ENCODE peak calls at places on chromosomes 5 and 9, in five cellular contexts. E is foreskin fibroblast, R is colonic mucosa, K is prostate gland, Q is uterus. B is an unnamed sample.

GRCh38 chr5:17180957-17181723 is 36.3 kb upstream of the BASP1 start:
- DNase-seq in E (peak), R (no peak), K (no peak), Q (no peak), B (no peak)

GRCh38 chr5:126098330-126099017 is 324.7 kb upstream of the GRAMD2B start:
- DNase-seq in E (peak), R (no peak), K (no peak), Q (no peak), B (no peak)

GRCh38 chr9:114055061-114055460 is 23.0 kb downstream of the AMBP start:
- DNase-seq in E (no peak), R (peak), K (no peak), Q (no peak), B (peak)

GRCh38 chr9:121122450-121123032 is 47.8 kb downstream of the CNTRL start:
- DNase-seq in E (no peak), R (no peak), K (no peak), Q (no peak), B (no peak)

GRCh38 chr9:136857166-136857565 is 5.0 kb downstream of the MAMDC4 start:
- DNase-seq in E (no peak), R (peak), K (no peak), Q (peak), B (no peak)

GRCh38 chr5:151476054-151476453 is 28.7 kb downstream of the SLC36A1 start:
- DNase-seq in E (no peak), R (no peak), K (no peak), Q (no peak), B (no peak)

GRCh38 chr5:88846434-88846833 is 36.5 kb downstream of the MEF2C start:
- DNase-seq in E (no peak), R (no peak), K (no peak), Q (no peak), B (no peak)

GRCh38 chr9:122099271-122099869 is 6.3 kb upstream of the TTLL11 start:
- DNase-seq in E (peak), R (peak), K (peak), Q (peak), B (peak)

GRCh38 chr5:141910271-141910673 is 13.4 kb upstream of the DELE1 start:
- DNase-seq in E (no peak), R (no peak), K (no peak), Q (no peak), B (peak)

GRCh38 chr9:124779368-124780059 is 2.6 kb downstream of the OLFML2A start:
- DNase-seq in E (peak), R (no peak), K (no peak), Q (peak), B (peak)

GRCh38 chr9:17116400-17116837 is 18.4 kb upstream of the CNTLN start:
- DNase-seq in E (peak), R (no peak), K (no peak), Q (no peak), B (no peak)

DNA sequence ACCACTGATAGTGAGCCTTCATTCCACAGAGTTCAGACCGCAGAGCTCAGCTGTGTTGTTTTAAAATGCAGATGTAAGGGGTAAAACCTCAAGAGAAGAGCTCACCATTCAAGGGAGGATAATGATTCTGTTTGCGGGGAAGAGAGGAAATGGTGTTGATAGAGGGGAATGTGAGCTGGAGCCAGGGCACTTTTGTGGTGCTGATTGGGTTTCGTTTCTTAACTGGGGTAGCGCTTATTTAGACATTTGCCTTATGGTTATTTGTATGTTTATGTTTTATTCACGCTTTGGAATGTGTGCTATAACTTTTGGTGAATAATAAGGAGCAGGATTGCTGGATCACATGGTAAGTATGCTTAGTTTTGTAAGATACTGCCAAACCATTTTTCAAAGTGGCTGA is 42.5 kb downstream of the STXBP1 start:
- DNase-seq in E (no peak), R (no peak), K (no peak), Q (no peak), B (no peak)
- H3K4me3 ChIP-seq in E (no peak), R (no peak), K (no peak), Q (no peak), B (no peak)

GRCh38 chr9:6160579-6160978 is 55.0 kb upstream of the IL33 start:
- DNase-seq in E (no peak), R (no peak), K (no peak), Q (no peak), B (no peak)
- H3K4me3 ChIP-seq in E (no peak), R (no peak), K (no peak), Q (no peak), B (no peak)

DNA sequence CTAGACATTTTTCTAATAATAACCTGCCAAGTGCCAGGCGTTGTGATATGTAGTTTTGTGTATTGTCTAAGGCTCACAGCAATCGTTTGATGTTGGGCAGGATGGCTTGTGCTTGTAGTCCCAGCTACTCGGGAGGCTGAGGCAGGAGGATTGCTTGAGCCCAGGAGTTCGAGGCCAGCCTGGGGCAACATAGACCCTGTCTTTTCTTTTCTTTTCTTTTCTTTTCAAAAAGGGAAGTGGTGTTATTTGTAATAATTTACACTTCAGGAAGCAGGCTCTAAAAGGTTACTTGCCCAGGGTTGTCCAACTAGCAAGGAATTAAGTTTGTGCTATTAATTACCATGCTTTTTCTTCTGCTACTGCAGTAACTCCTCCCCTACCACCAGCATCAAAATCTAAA is 3.2 kb downstream of the ZNF131 start:
- DNase-seq in E (no peak), R (no peak), K (no peak), Q (no peak), B (no peak)
- H3K4me3 ChIP-seq in E (peak), R (no peak), K (no peak), Q (no peak), B (no peak)

GRCh38 chr9:80932181-80932580 is 757.2 kb downstream of the TLE1 start:
- DNase-seq in E (peak), R (no peak), K (no peak), Q (no peak), B (no peak)
- H3K4me3 ChIP-seq in E (no peak), R (no peak), K (no peak), Q (no peak), B (no peak)

GRCh38 chr5:139765040-139765408 is 30.6 kb upstream of the PSD2 start:
- DNase-seq in E (no peak), R (no peak), K (no peak), Q (no peak), B (no peak)
- H3K4me3 ChIP-seq in E (no peak), R (no peak), K (no peak), Q (no peak), B (no peak)

DNA sequence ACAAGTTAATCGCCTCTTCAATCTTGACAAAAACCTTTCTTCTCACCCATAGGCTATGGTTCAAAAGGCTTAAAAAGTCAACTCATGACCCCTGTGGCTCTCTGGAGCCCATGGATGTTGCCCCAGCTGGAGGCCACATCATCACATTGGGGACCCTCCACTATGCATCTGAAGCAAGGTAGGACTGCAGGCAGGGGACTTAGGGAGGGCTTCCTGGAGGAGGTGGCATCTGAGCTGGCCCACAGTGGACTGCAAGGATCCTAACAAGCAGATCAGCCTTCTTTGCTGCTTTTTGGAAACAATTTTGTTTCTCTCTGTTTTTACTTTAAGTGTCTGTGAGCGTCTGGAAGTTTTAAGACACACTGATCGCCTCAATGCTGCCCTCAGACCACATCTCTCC is 234.7 kb downstream of the HSPA4 start:
- DNase-seq in E (no peak), R (no peak), K (no peak), Q (no peak), B (no peak)
- H3K4me3 ChIP-seq in E (no peak), R (no peak), K (no peak), Q (no peak), B (no peak)

GRCh38 chr9:111455638-111456037 is 28.5 kb downstream of the ECPAS start:
- DNase-seq in E (no peak), R (no peak), K (no peak), Q (no peak), B (no peak)

GRCh38 chr9:111463036-111463435 is 21.1 kb downstream of the ECPAS start:
- DNase-seq in E (no peak), R (no peak), K (no peak), Q (no peak), B (no peak)

GRCh38 chr9:111454751-111455150 is 29.4 kb downstream of the ECPAS start:
- DNase-seq in E (no peak), R (no peak), K (no peak), Q (no peak), B (no peak)

GRCh38 chr9:111456536-111456935 is 27.6 kb downstream of the ECPAS start:
- DNase-seq in E (no peak), R (no peak), K (no peak), Q (no peak), B (no peak)

DNA sequence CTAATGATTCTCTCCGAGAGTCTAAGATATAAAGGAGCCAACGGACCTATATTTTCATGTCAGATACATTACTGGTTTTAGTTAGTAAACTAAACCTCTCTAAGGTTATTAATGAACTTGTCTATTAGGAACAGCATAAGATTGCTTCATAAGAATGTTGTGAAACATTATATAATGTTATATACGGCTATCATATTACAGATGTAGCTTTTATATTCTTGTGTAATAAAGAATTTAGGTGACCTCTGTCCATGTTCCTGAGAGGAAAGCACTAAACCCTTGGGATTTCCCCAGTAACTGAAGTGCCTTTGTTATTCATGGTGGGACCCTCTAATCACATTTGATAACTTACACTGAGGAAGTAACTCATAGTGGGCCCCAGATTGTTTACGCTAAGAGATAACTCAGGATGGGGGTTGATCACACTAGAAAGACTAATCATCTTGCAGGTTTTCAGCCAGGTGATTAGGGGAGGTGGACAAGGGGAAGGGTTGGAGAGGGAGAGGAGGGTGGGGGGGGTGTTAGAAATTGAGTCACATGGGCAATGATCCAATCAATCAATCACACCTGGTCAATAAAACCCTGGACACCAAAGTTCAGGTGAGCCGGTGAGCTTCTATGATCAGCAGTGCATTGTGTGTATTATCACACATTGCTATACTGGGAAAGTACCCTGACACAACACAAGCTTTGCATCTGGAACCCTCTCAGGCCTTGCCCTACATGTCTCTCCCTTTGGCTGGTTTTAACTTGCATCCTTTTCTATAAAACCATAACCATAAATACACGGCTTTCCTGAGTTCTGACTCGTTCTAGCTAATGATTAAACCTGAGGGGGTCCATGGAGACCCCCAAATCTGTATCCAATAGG is 25.8 kb downstream of the ECPAS start:
- DNase-seq in E (no peak), R (no peak), K (no peak), Q (no peak), B (no peak)
- H3K4me3 ChIP-seq in E (no peak), R (no peak), K (no peak), Q (no peak), B (no peak)

GRCh38 chr9:94921072-94921471 is 194.6 kb downstream of the AOPEP start:
- DNase-seq in E (peak), R (no peak), K (no peak), Q (peak), B (no peak)
- H3K4me3 ChIP-seq in E (peak), R (no peak), K (no peak), Q (no peak), B (no peak)

GRCh38 chr9:38181216-38181615 is 112.2 kb upstream of the SHB start:
- DNase-seq in E (no peak), R (no peak), K (no peak), Q (no peak), B (no peak)

GRCh38 chr9:38180631-38181030 is 111.6 kb upstream of the SHB start:
- DNase-seq in E (no peak), R (no peak), K (no peak), Q (no peak), B (no peak)

GRCh38 chr9:38183994-38184568 is 115.1 kb upstream of the SHB start:
- DNase-seq in E (no peak), R (no peak), K (no peak), Q (no peak), B (no peak)

GRCh38 chr9:38181866-38182265 is 112.8 kb upstream of the SHB start:
- DNase-seq in E (no peak), R (no peak), K (no peak), Q (no peak), B (no peak)

GRCh38 chr9:38182321-38182720 is 113.3 kb upstream of the SHB start:
- DNase-seq in E (no peak), R (no peak), K (no peak), Q (no peak), B (no peak)
- H3K4me3 ChIP-seq in E (no peak), R (no peak), K (no peak), Q (no peak), B (no peak)

B was measured in lower leg skin.